ENCODE peak calls at places on chromosomes 2 and 18, in six cellular contexts. J, V, I, A, M and B are unnamed samples.

GRCh38 chr18:46053368-46054095 is 18.5 kb downstream of the PSTPIP2 start:
- DNase-seq in J (no peak), V (no peak), I (no peak), A (no peak), M (no peak), B (no peak)

GRCh38 chr18:23398401-23398800 is 54.7 kb upstream of the RIOK3 start:
- DNase-seq in J (no peak), V (no peak), I (peak), A (no peak), M (no peak), B (no peak)

GRCh38 chr2:215530191-215530968 is 94.5 kb upstream of the FN1 start:
- DNase-seq in J (no peak), V (no peak), I (no peak), A (no peak), M (no peak), B (no peak)

GRCh38 chr2:55165567-55165966 is 66.5 kb downstream of the CLHC1 start:
- DNase-seq in J (no peak), V (no peak), I (peak), A (no peak), M (no peak), B (no peak)

GRCh38 chr2:158712791-158713522 is 82.2 kb upstream of the DAPL1 start:
- DNase-seq in J (no peak), V (no peak), I (no peak), A (no peak), M (no peak), B (no peak)

GRCh38 chr2:9095690-9096089 is 92.2 kb upstream of the MBOAT2 start:
- DNase-seq in J (peak), V (no peak), I (peak), A (peak), M (no peak), B (peak)

GRCh38 chr18:2655954-2656236 is 369 bp downstream of the SMCHD1 start:
- DNase-seq in J (no peak), V (no peak), I (no peak), A (no peak), M (peak), B (no peak)

GRCh38 chr2:171431677-171432167 is 2.1 kb downstream of the METTL8 start:
- DNase-seq in J (peak), V (no peak), I (no peak), A (no peak), M (no peak), B (no peak)

GRCh38 chr2:65349863-65350262 is 82.5 kb downstream of the SPRED2 start:
- DNase-seq in J (peak), V (no peak), I (peak), A (no peak), M (no peak), B (no peak)

GRCh38 chr2:197309369-197310231 is 980 bp downstream of the ANKRD44 start:
- DNase-seq in J (peak), V (no peak), I (peak), A (no peak), M (no peak), B (no peak)

GRCh38 chr18:23077493-23078256 is 57.6 kb upstream of the CABLES1 start:
- DNase-seq in J (no peak), V (no peak), I (no peak), A (no peak), M (no peak), B (no peak)

GRCh38 chr2:101400048-101400447 is 12.7 kb upstream of the CREG2 start:
- DNase-seq in J (no peak), V (no peak), I (no peak), A (no peak), M (no peak), B (no peak)

GRCh38 chr2:222082201-222082600 is 216.6 kb downstream of the PAX3 start:
- DNase-seq in J (no peak), V (no peak), I (no peak), A (no peak), M (no peak), B (no peak)

GRCh38 chr2:159093496-159093895 is 125.1 kb downstream of the TANC1 start:
- DNase-seq in J (no peak), V (no peak), I (no peak), A (no peak), M (no peak), B (no peak)

GRCh38 chr2:190961918-190962487 is 52.0 kb downstream of the STAT1 start:
- DNase-seq in J (no peak), V (no peak), I (peak), A (no peak), M (no peak), B (no peak)

GRCh38 chr2:23268467-23269263 is 116.3 kb upstream of the KLHL29 start:
- DNase-seq in J (no peak), V (no peak), I (no peak), A (no peak), M (no peak), B (no peak)

GRCh38 chr2:237223208-237223861 is 137.6 kb downstream of the COPS8 start:
- DNase-seq in J (no peak), V (no peak), I (peak), A (no peak), M (no peak), B (no peak)

GRCh38 chr2:171036532-171036931 is 107.5 kb downstream of the GORASP2 start:
- DNase-seq in J (no peak), V (no peak), I (no peak), A (no peak), M (no peak), B (no peak)

GRCh38 chr2:238388794-238389193 is 37.9 kb upstream of the ASB1 start:
- DNase-seq in J (no peak), V (no peak), I (no peak), A (no peak), M (no peak), B (peak)

GRCh38 chr2:121110924-121111323 is 174.1 kb downstream of the TFCP2L1 start:
- DNase-seq in J (no peak), V (no peak), I (no peak), A (no peak), M (no peak), B (no peak)